ENCODE peak calls at places on chromosomes 4 and X, in four cellular contexts. V, A, T and U are unnamed samples.

GRCh38 chr4:25209702-25210101 is 24.1 kb upstream of the PI4K2B start:
- DNase-seq in V (no peak), A (no peak), T (no peak), U (no peak)

GRCh38 chr4:173420324-173420752 is 21.4 kb upstream of the SCRG1 start:
- DNase-seq in V (no peak), A (no peak), T (peak), U (peak)

GRCh38 chrX:20217279-20217678 is 49.4 kb downstream of the RPS6KA3 start:
- DNase-seq in V (no peak), A (no peak), T (no peak), U (no peak)

GRCh38 chr4:6252051-6252450 is 17.6 kb upstream of the WFS1 start:
- DNase-seq in V (no peak), A (no peak), T (no peak), U (no peak)

GRCh38 chr4:128597515-128597914 is 212.0 kb upstream of the JADE1 start:
- DNase-seq in V (no peak), A (no peak), T (no peak), U (no peak)

GRCh38 chrX:39439910-39440733 is 638.9 kb downstream of the MID1IP1 start:
- DNase-seq in V (peak), A (no peak), T (no peak), U (no peak)

GRCh38 chr4:140078366-140078765 is 75.6 kb downstream of the MAML3 start:
- DNase-seq in V (no peak), A (no peak), T (no peak), U (no peak)

GRCh38 chr4:130023088-130023487 is 927.1 kb downstream of the C4orf33 start:
- DNase-seq in V (no peak), A (no peak), T (no peak), U (no peak)

GRCh38 chr4:1979477-1980196 is 29.1 kb downstream of the NELFA start:
- DNase-seq in V (no peak), A (no peak), T (no peak), U (no peak)

GRCh38 chrX:18956322-18957032 is 27.4 kb downstream of the PHKA2 start:
- DNase-seq in V (no peak), A (no peak), T (no peak), U (no peak)

GRCh38 chr4:152850377-152850776 is 70.6 kb downstream of the ARFIP1 start:
- DNase-seq in V (peak), A (no peak), T (no peak), U (no peak)

GRCh38 chrX:45850775-45851433 is 650.2 kb upstream of the DIPK2B start:
- DNase-seq in V (no peak), A (peak), T (no peak), U (peak)

GRCh38 chrX:70359458-70359857 is 63.7 kb upstream of the GDPD2 start:
- DNase-seq in V (no peak), A (no peak), T (no peak), U (no peak)

GRCh38 chr4:6641164-6641970 is 882 bp downstream of the MRFAP1 start:
- DNase-seq in V (no peak), A (no peak), T (peak), U (peak)

GRCh38 chrX:72366746-72367145 is 61.0 kb upstream of the CITED1 start:
- DNase-seq in V (no peak), A (no peak), T (no peak), U (no peak)

GRCh38 chr4:80183196-80184052 is 13.9 kb upstream of the PRDM8 start:
- DNase-seq in V (no peak), A (no peak), T (no peak), U (peak)

GRCh38 chr4:152946460-152946859 is 10.3 kb downstream of the FHDC1 start:
- DNase-seq in V (no peak), A (no peak), T (no peak), U (no peak)

GRCh38 chr4:96170198-96170597 is 330.3 kb downstream of the PDHA2 start:
- DNase-seq in V (no peak), A (peak), T (peak), U (peak)

GRCh38 chr4:153143527-153144348 is 60.5 kb upstream of the TRIM2 start:
- DNase-seq in V (no peak), A (no peak), T (no peak), U (peak)

GRCh38 chr4:39030726-39031125 is 1.5 kb downstream of the TMEM156 start:
- DNase-seq in V (no peak), A (no peak), T (no peak), U (no peak)

GRCh38 chrX:103883533-103883932 is 51.5 kb upstream of the RAB9B start:
- DNase-seq in V (no peak), A (no peak), T (no peak), U (no peak)

GRCh38 chr4:3387943-3388348 is 53.8 kb upstream of the HGFAC start:
- DNase-seq in V (no peak), A (peak), T (no peak), U (peak)

GRCh38 chr4:8547912-8548730 is 32.1 kb upstream of the GPR78 start:
- DNase-seq in V (no peak), A (no peak), T (no peak), U (peak)

GRCh38 chrX:22800806-22801205 is 199.0 kb upstream of the DDX53 start:
- DNase-seq in V (no peak), A (no peak), T (no peak), U (no peak)

GRCh38 chr4:145823743-145824142 is 114.9 kb downstream of the ZNF827 start:
- DNase-seq in V (no peak), A (no peak), T (no peak), U (no peak)

GRCh38 chr4:132619968-132620367 is 529.1 kb upstream of the PCDH10 start:
- DNase-seq in V (no peak), A (no peak), T (no peak), U (no peak)

GRCh38 chr4:113179996-113180395 is 130.5 kb downstream of the ANK2 start:
- DNase-seq in V (no peak), A (no peak), T (no peak), U (no peak)

GRCh38 chr4:73770917-73771316 is 30.5 kb downstream of the CXCL8 start:
- DNase-seq in V (no peak), A (no peak), T (no peak), U (no peak)

GRCh38 chrX:12891915-12892506 is 14.4 kb upstream of the TLR8 start:
- DNase-seq in V (peak), A (no peak), T (no peak), U (no peak)

GRCh38 chr4:104429150-104429741 is 65.4 kb downstream of the CXXC4 start:
- DNase-seq in V (no peak), A (no peak), T (no peak), U (no peak)
- TF ChIP-seq GABPA in V (no peak), A (no peak), T (no peak), U (no peak)

DNA sequence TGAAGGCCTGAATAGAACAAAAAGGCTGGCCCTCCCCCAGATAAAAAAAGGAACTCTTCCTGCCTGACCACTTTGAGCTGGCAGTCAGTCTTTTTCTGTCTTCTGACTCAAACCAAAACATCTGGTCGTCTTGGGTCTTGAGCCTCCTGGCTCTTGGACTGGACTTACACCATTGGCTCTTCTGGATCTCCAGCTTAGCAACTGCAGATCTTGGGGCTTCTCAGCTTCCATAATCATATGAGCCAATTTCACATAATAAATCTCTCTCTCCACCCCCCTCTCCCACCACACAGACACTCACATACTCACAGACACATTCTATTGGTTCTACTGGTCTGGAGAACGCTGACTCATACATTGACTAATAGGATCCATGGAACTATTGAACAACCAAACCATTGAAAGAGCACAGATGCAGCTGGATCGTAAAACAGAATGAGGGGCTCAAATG is 15.6 kb upstream of the CWH43 start:
- DNase-seq in V (no peak), A (no peak), T (no peak), U (no peak)
- TF ChIP-seq NRF1 in V (no peak), A (no peak), T (no peak), U (no peak)

GRCh38 chr4:185390941-185391340 is 4.8 kb downstream of the LRP2BP start:
- DNase-seq in V (no peak), A (no peak), T (no peak), U (no peak)
- TF ChIP-seq GABPA in V (no peak), A (no peak), T (no peak), U (no peak)

GRCh38 chrX:115521717-115522116 is 39.3 kb upstream of the PLS3 start:
- DNase-seq in V (no peak), A (no peak), T (no peak), U (no peak)

GRCh38 chrX:115522955-115523354 is 38.0 kb upstream of the PLS3 start:
- DNase-seq in V (no peak), A (no peak), T (no peak), U (no peak)

DNA sequence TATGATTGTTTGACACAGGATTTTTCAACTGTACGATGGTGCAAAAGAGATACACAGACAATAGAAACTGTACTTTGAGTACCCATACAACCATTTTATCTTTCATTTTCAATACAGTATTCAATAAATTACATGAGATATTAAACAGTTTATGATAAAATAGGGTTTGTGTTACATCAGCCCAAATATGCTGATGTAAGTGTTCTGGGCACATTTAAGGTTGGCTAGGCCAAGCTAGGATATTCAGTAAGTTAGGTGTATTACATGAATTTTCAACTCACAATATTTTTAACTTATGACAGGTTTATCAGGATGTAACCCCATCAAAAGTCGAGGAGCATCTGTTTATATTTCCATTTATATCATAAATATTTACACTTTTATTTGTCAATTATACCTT is 42.9 kb upstream of the PLS3 start:
- DNase-seq in V (no peak), A (no peak), T (no peak), U (no peak)
- TF ChIP-seq NRF1 in V (no peak), A (no peak), T (no peak), U (no peak)

DNA sequence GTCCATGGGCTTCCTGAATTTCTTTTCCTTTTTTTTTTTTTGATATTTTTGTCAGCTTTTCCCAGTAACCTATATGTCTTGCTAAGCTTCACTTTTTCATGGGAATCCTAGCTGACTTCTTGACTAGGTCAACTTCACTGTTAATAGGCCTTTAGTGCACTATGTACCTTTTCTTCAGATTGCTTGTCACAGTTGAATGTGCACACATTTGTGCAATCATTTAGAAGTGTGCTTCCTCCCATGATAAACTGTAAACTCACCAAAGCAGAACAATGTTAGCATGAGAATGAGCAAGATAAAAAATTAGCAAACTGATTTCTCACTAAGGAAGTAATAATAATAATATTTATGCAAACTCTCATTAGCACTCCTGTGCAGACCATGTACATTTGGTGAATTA is 173.2 kb downstream of the PABPC4L start:
- DNase-seq in V (no peak), A (no peak), T (no peak), U (no peak)
- TF ChIP-seq GABPA in V (no peak), A (no peak), T (no peak), U (no peak)

GRCh38 chrX:41603591-41603990 is 85.2 kb upstream of the GPR34 start:
- DNase-seq in V (no peak), A (no peak), T (no peak), U (no peak)
- TF ChIP-seq NRF1 in V (no peak), A (no peak), T (no peak), U (no peak)

DNA sequence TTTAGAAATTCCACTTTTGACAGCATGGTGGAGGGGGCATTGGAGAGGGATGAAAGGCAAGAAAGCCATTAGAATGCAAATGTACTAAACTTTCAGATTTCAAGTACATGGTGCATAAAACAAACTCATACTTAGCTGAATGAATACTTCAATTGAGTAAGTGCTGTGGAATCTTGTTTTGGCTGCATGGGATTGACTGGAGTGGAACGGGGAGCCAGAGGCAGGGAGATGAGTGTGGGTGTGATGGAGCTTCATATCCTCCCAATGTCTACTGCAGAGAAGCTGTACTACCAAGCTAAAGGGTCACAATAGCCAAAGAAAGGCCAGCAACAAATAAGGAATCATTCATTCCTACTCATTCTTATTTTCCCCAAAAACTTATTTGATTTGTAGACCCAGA is 52.3 kb downstream of the USP46 start:
- DNase-seq in V (no peak), A (no peak), T (no peak), U (no peak)
- TF ChIP-seq GABPA in V (no peak), A (no peak), T (no peak), U (no peak)